ENCODE peak calls at places on chromosomes 5 and 9, in six cellular contexts. One of them, this sample, is unnamed.

GRCh38 chr5:123881791-123882244 is 369.8 kb downstream of the CSNK1G3 start:
- DNase-seq in fibroblast of lung: peak; percentile 81
- DNase-seq in A673: peak; percentile 77
- DNase-seq in HCT116: no peak
- DNase-seq in HepG2: no peak
- DNase-seq in PC-3: no peak
- DNase-seq in this sample: no peak

GRCh38 chr9:126392662-126393383 is 66.2 kb downstream of the MVB12B start:
- DNase-seq in fibroblast of lung: no peak
- DNase-seq in A673: no peak
- DNase-seq in HCT116: no peak
- DNase-seq in HepG2: no peak
- DNase-seq in PC-3: no peak
- DNase-seq in this sample: no peak

GRCh38 chr5:147629196-147629595 is 119.3 kb upstream of the DPYSL3 start:
- DNase-seq in fibroblast of lung: no peak
- DNase-seq in A673: peak; percentile 87
- DNase-seq in HCT116: no peak
- DNase-seq in HepG2: no peak
- DNase-seq in PC-3: no peak
- DNase-seq in this sample: no peak

GRCh38 chr9:115891929-115892328 is 261.7 kb upstream of the PAPPA start:
- DNase-seq in fibroblast of lung: peak; percentile 85
- DNase-seq in A673: no peak
- DNase-seq in HCT116: no peak
- DNase-seq in HepG2: no peak
- DNase-seq in PC-3: peak; percentile 59
- DNase-seq in this sample: no peak

GRCh38 chr5:6430418-6431028 is 18.1 kb upstream of the UBE2QL1 start:
- DNase-seq in fibroblast of lung: no peak
- DNase-seq in A673: no peak
- DNase-seq in HCT116: no peak
- DNase-seq in HepG2: no peak
- DNase-seq in PC-3: no peak
- DNase-seq in this sample: peak; percentile 1

GRCh38 chr5:4628645-4629385 is 511.3 kb upstream of the ADAMTS16 start:
- DNase-seq in fibroblast of lung: no peak
- DNase-seq in A673: no peak
- DNase-seq in HCT116: no peak
- DNase-seq in HepG2: no peak
- DNase-seq in PC-3: no peak
- DNase-seq in this sample: no peak

GRCh38 chr9:120434532-120434931 is 145.4 kb downstream of the CDK5RAP2 start:
- DNase-seq in fibroblast of lung: peak; percentile 96
- DNase-seq in A673: no peak
- DNase-seq in HCT116: no peak
- DNase-seq in HepG2: no peak
- DNase-seq in PC-3: no peak
- DNase-seq in this sample: no peak

GRCh38 chr5:74957029-74957781 is 91.0 kb upstream of the FAM169A start:
- DNase-seq in fibroblast of lung: no peak
- DNase-seq in A673: no peak
- DNase-seq in HCT116: no peak
- DNase-seq in HepG2: no peak
- DNase-seq in PC-3: no peak
- DNase-seq in this sample: no peak

GRCh38 chr5:159836691-159837090 is 79.6 kb upstream of the ADRA1B start:
- DNase-seq in fibroblast of lung: no peak
- DNase-seq in A673: no peak
- DNase-seq in HCT116: no peak
- DNase-seq in HepG2: no peak
- DNase-seq in PC-3: no peak
- DNase-seq in this sample: no peak

GRCh38 chr5:178791976-178792375 is 61.5 kb upstream of the ZNF354A start:
- DNase-seq in fibroblast of lung: no peak
- DNase-seq in A673: no peak
- DNase-seq in HCT116: no peak
- DNase-seq in HepG2: no peak
- DNase-seq in PC-3: no peak
- DNase-seq in this sample: no peak

GRCh38 chr5:15499528-15500325 is at the start of gene FBXL7:
- DNase-seq in fibroblast of lung: peak; percentile 81
- DNase-seq in A673: peak; percentile 64
- DNase-seq in HCT116: no peak
- DNase-seq in HepG2: peak; percentile 4
- DNase-seq in PC-3: peak; percentile 43
- DNase-seq in this sample: peak; percentile 92

GRCh38 chr5:76548525-76549229 is 74.5 kb downstream of the F2RL2 start:
- DNase-seq in fibroblast of lung: no peak
- DNase-seq in A673: no peak
- DNase-seq in HCT116: no peak
- DNase-seq in HepG2: peak; percentile 54
- DNase-seq in PC-3: no peak
- DNase-seq in this sample: no peak

GRCh38 chr9:116238751-116239340 is 85.3 kb downstream of the PAPPA start:
- DNase-seq in fibroblast of lung: no peak
- DNase-seq in A673: no peak
- DNase-seq in HCT116: no peak
- DNase-seq in HepG2: no peak
- DNase-seq in PC-3: no peak
- DNase-seq in this sample: no peak

GRCh38 chr9:99181621-99182020 is 40.1 kb downstream of the ALG2 start:
- DNase-seq in fibroblast of lung: peak; percentile 5
- DNase-seq in A673: no peak
- DNase-seq in HCT116: no peak
- DNase-seq in HepG2: no peak
- DNase-seq in PC-3: no peak
- DNase-seq in this sample: peak; percentile 35

GRCh38 chr9:134434896-134435506 is 108.7 kb downstream of the RXRA start:
- DNase-seq in fibroblast of lung: peak; percentile 99
- DNase-seq in A673: peak; percentile 98
- DNase-seq in HCT116: no peak
- DNase-seq in HepG2: peak; percentile 97
- DNase-seq in PC-3: peak; percentile 59
- DNase-seq in this sample: no peak

GRCh38 chr5:83645936-83646335 is 74.7 kb downstream of the HAPLN1 start:
- DNase-seq in fibroblast of lung: peak; percentile 52
- DNase-seq in A673: no peak
- DNase-seq in HCT116: no peak
- DNase-seq in HepG2: no peak
- DNase-seq in PC-3: no peak
- DNase-seq in this sample: no peak

GRCh38 chr5:155872801-155873200 is 454.2 kb upstream of the SGCD start:
- DNase-seq in fibroblast of lung: no peak
- DNase-seq in A673: no peak
- DNase-seq in HCT116: no peak
- DNase-seq in HepG2: no peak
- DNase-seq in PC-3: no peak
- DNase-seq in this sample: no peak

GRCh38 chr5:151770383-151771258 is 1.1 kb upstream of the G3BP1 start:
- DNase-seq in fibroblast of lung: peak; percentile 85
- DNase-seq in A673: peak; percentile 72
- DNase-seq in HCT116: no peak
- DNase-seq in HepG2: no peak
- DNase-seq in PC-3: no peak
- DNase-seq in this sample: peak; percentile 72
- TF ChIP-seq EZH2 in fibroblast of lung: no peak
- TF ChIP-seq EZH2 in A673: no peak
- TF ChIP-seq EZH2 in HCT116: no peak
- TF ChIP-seq EZH2 in HepG2: no peak
- TF ChIP-seq EZH2 in PC-3: no peak
- TF ChIP-seq EZH2 in this sample: no peak

GRCh38 chr5:31794009-31794408 is 155.1 kb downstream of the PDZD2 start:
- DNase-seq in fibroblast of lung: no peak
- DNase-seq in A673: no peak
- DNase-seq in HCT116: no peak
- DNase-seq in HepG2: no peak
- DNase-seq in PC-3: no peak
- DNase-seq in this sample: no peak

GRCh38 chr5:31800351-31800750 is 161.4 kb downstream of the PDZD2 start:
- DNase-seq in fibroblast of lung: no peak
- DNase-seq in A673: no peak
- DNase-seq in HCT116: no peak
- DNase-seq in HepG2: no peak
- DNase-seq in PC-3: no peak
- DNase-seq in this sample: no peak

GRCh38 chr5:31798168-31798567 is 159.2 kb downstream of the PDZD2 start:
- DNase-seq in fibroblast of lung: no peak
- DNase-seq in A673: no peak
- DNase-seq in HCT116: no peak
- DNase-seq in HepG2: no peak
- DNase-seq in PC-3: no peak
- DNase-seq in this sample: no peak
- TF ChIP-seq EZH2 in fibroblast of lung: no peak
- TF ChIP-seq EZH2 in A673: no peak
- TF ChIP-seq EZH2 in HCT116: no peak
- TF ChIP-seq EZH2 in HepG2: no peak
- TF ChIP-seq EZH2 in PC-3: no peak
- TF ChIP-seq EZH2 in this sample: no peak

DNA sequence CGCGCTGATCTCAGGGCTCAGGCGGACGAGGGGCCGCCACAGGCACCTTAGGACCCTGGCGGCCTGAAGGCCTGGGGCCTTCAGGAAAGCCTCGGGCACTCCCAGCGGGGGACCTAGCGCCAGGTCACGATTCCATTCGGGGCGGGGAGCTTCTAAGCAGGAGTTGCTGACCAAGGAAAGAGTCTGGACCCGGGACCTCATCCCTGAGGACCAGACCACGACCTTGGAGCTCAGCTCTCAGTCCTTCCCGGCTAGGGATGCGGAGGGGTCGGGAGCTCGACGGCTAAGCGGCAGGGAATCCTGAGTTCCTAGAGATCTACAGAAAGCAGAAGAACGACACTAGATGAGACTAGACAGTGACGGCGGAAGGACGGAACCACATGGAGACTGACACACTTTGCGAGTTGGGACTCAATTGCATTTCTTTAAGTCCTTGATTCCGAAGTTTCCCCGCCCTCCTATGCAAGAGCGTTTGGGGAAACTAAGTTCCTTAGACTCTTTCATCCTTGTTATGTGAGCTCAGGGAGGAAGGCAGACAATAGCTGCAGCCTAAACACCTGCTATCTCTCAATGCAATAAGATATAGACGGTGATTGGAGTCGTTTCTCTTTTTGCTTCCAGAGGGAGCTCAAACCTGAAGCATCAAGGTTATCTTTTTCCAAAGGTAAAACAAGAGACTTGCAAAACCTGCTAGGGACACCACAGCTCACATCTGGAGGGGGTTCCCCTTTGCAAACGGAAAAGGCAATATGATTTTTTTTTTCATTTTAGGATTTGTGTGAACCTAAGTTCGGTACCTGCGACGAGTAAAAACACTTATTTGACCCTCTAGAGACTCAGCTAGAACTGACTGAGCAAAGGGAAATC is 9.7 kb downstream of the NR2F1-AS1 start:
- DNase-seq in fibroblast of lung: no peak
- DNase-seq in A673: no peak
- DNase-seq in HCT116: no peak
- DNase-seq in HepG2: no peak
- DNase-seq in PC-3: no peak
- DNase-seq in this sample: no peak
- TF ChIP-seq EZH2 in fibroblast of lung: no peak
- TF ChIP-seq EZH2 in A673: no peak
- TF ChIP-seq EZH2 in HCT116: no peak
- TF ChIP-seq EZH2 in HepG2: no peak
- TF ChIP-seq EZH2 in PC-3: no peak
- TF ChIP-seq EZH2 in this sample: no peak

GRCh38 chr5:174721522-174722432 is 2.6 kb upstream of the MSX2 start:
- DNase-seq in fibroblast of lung: no peak
- DNase-seq in A673: no peak
- DNase-seq in HCT116: no peak
- DNase-seq in HepG2: no peak
- DNase-seq in PC-3: no peak
- DNase-seq in this sample: no peak

GRCh38 chr5:174722500-174722899 is 1.9 kb upstream of the MSX2 start:
- DNase-seq in fibroblast of lung: no peak
- DNase-seq in A673: no peak
- DNase-seq in HCT116: no peak
- DNase-seq in HepG2: no peak
- DNase-seq in PC-3: no peak
- DNase-seq in this sample: no peak

GRCh38 chr5:174724484-174725260 is at the start of gene MSX2:
- DNase-seq in fibroblast of lung: peak; percentile 88
- DNase-seq in A673: peak; percentile 82
- DNase-seq in HCT116: peak; percentile 80
- DNase-seq in HepG2: no peak
- DNase-seq in PC-3: peak; percentile 77
- DNase-seq in this sample: no peak

GRCh38 chr5:174723979-174724483 is 351 bp upstream of the MSX2 start:
- DNase-seq in fibroblast of lung: peak; percentile 31
- DNase-seq in A673: no peak
- DNase-seq in HCT116: peak; percentile 59
- DNase-seq in HepG2: no peak
- DNase-seq in PC-3: peak; percentile 14
- DNase-seq in this sample: no peak

GRCh38 chr5:174723315-174723978 is 935 bp upstream of the MSX2 start:
- DNase-seq in fibroblast of lung: no peak
- DNase-seq in A673: no peak
- DNase-seq in HCT116: no peak
- DNase-seq in HepG2: no peak
- DNase-seq in PC-3: no peak
- DNase-seq in this sample: no peak
- TF ChIP-seq EZH2 in fibroblast of lung: peak; percentile 64
- TF ChIP-seq EZH2 in A673: no peak
- TF ChIP-seq EZH2 in HCT116: no peak
- TF ChIP-seq EZH2 in HepG2: no peak
- TF ChIP-seq EZH2 in PC-3: no peak
- TF ChIP-seq EZH2 in this sample: no peak

This sample was measured in MM.1S.